ENCODE peak calls at places on chromosome 9, in four cellular contexts. X is NCI-H1092 treated with DMSO at 0.1 percent for 48 hours, Q is A172, V is fibroblast of pulmonary artery. C is an unnamed sample.

GRCh38 chr9:136791466-136792276 is 527 bp downstream of the TMEM141 start:
- DNase-seq in Q (peak; percentile 45), X (no peak), V (no peak), C (peak; percentile 58)

GRCh38 chr9:136342191-136343120 is 15.1 kb downstream of the GPSM1 start:
- DNase-seq in Q (no peak), V (peak; percentile 71), X (no peak), C (peak; percentile 54)

GRCh38 chr9:32442433-32442832 is 58.0 kb downstream of the ACO1 start:
- DNase-seq in V (no peak), Q (no peak), X (no peak), C (no peak)

GRCh38 chr9:97987490-97987889 is 4.3 kb downstream of the ANP32B start:
- DNase-seq in Q (no peak), X (no peak), V (no peak), C (no peak)

GRCh38 chr9:91296354-91296753 is 65.4 kb downstream of the AUH start:
- DNase-seq in V (no peak), Q (no peak), X (no peak), C (no peak)

GRCh38 chr9:69555802-69556201 is 116.4 kb downstream of the APBA1 start:
- DNase-seq in X (no peak), Q (no peak), V (no peak), C (no peak)

GRCh38 chr9:135887021-135887507 is 20.3 kb downstream of the CAMSAP1 start:
- DNase-seq in X (no peak), V (no peak), Q (peak; percentile 66), C (peak; percentile 78)

GRCh38 chr9:92964981-92965758 is 17.8 kb downstream of the FGD3 start:
- DNase-seq in X (no peak), Q (no peak), V (no peak), C (no peak)

GRCh38 chr9:15468113-15468512 is 42.7 kb downstream of the PSIP1 start:
- DNase-seq in Q (peak; percentile 9), X (peak; percentile 49), V (no peak), C (no peak)

GRCh38 chr9:71647094-71647591 is 121.2 kb downstream of the CEMIP2 start:
- DNase-seq in V (peak; percentile 94), X (no peak), Q (peak; percentile 86), C (no peak)

GRCh38 chr9:124349267-124349666 is 66.0 kb downstream of the PSMB7 start:
- DNase-seq in X (no peak), Q (no peak), V (no peak), C (no peak)

C was measured in cerebellar cortex.